ENCODE peak calls at places on chromosomes 4 and X, in nine cellular contexts. One of them, this sample, is unnamed.

GRCh38 chr4:67765401-67765800 is 11.2 kb upstream of the GNRHR start:
- DNase-seq in stimulated activated CD4-positive, alpha-beta T cell treated with anti-CD3 and anti-CD28 coated beads, Interleukin-1b, Interleukin-23, amount 100 ng/mL, for 48 hours: no peak
- DNase-seq in T-cell: no peak
- DNase-seq in GM12865: no peak
- DNase-seq in AG09319: no peak
- DNase-seq in AG09309: no peak
- DNase-seq in posterior cingulate gyrus: no peak
- DNase-seq in HEK293T: no peak
- DNase-seq in HTR-8/SVneo: no peak
- DNase-seq in this sample: no peak

GRCh38 chr4:17535906-17536305 is 20.9 kb downstream of the CLRN2 start:
- DNase-seq in HTR-8/SVneo: no peak
- DNase-seq in T-cell: no peak
- DNase-seq in posterior cingulate gyrus: no peak
- DNase-seq in GM12865: peak; percentile 21
- DNase-seq in AG09309: no peak
- DNase-seq in AG09319: no peak
- DNase-seq in stimulated activated CD4-positive, alpha-beta T cell treated with anti-CD3 and anti-CD28 coated beads, Interleukin-1b, Interleukin-23, amount 100 ng/mL, for 48 hours: no peak
- DNase-seq in HEK293T: no peak
- DNase-seq in this sample: no peak

GRCh38 chr4:24537025-24537424 is 47.3 kb downstream of the DHX15 start:
- DNase-seq in stimulated activated CD4-positive, alpha-beta T cell treated with anti-CD3 and anti-CD28 coated beads, Interleukin-1b, Interleukin-23, amount 100 ng/mL, for 48 hours: no peak
- DNase-seq in GM12865: no peak
- DNase-seq in HEK293T: no peak
- DNase-seq in posterior cingulate gyrus: no peak
- DNase-seq in HTR-8/SVneo: no peak
- DNase-seq in AG09319: no peak
- DNase-seq in T-cell: no peak
- DNase-seq in AG09309: no peak
- DNase-seq in this sample: no peak

GRCh38 chr4:145482209-145483021 is 762 bp downstream of the SMAD1 start:
- DNase-seq in AG09309: peak; percentile 24
- DNase-seq in HEK293T: peak; percentile 55
- DNase-seq in posterior cingulate gyrus: peak; percentile 86
- DNase-seq in HTR-8/SVneo: peak; percentile 41
- DNase-seq in stimulated activated CD4-positive, alpha-beta T cell treated with anti-CD3 and anti-CD28 coated beads, Interleukin-1b, Interleukin-23, amount 100 ng/mL, for 48 hours: peak; percentile 73
- DNase-seq in AG09319: peak; percentile 41
- DNase-seq in GM12865: peak; percentile 68
- DNase-seq in T-cell: no peak
- DNase-seq in this sample: no peak

GRCh38 chr4:104416725-104417363 is 77.8 kb downstream of the CXXC4 start:
- DNase-seq in AG09319: no peak
- DNase-seq in posterior cingulate gyrus: no peak
- DNase-seq in HEK293T: no peak
- DNase-seq in AG09309: no peak
- DNase-seq in T-cell: no peak
- DNase-seq in stimulated activated CD4-positive, alpha-beta T cell treated with anti-CD3 and anti-CD28 coated beads, Interleukin-1b, Interleukin-23, amount 100 ng/mL, for 48 hours: no peak
- DNase-seq in HTR-8/SVneo: no peak
- DNase-seq in GM12865: no peak
- DNase-seq in this sample: no peak

GRCh38 chr4:31261632-31262031 is 541.5 kb downstream of the PCDH7 start:
- DNase-seq in T-cell: no peak
- DNase-seq in AG09319: no peak
- DNase-seq in HTR-8/SVneo: no peak
- DNase-seq in GM12865: no peak
- DNase-seq in HEK293T: no peak
- DNase-seq in posterior cingulate gyrus: no peak
- DNase-seq in stimulated activated CD4-positive, alpha-beta T cell treated with anti-CD3 and anti-CD28 coated beads, Interleukin-1b, Interleukin-23, amount 100 ng/mL, for 48 hours: no peak
- DNase-seq in AG09309: no peak
- DNase-seq in this sample: no peak

GRCh38 chr4:55549888-55550287 is 3.2 kb upstream of the CLOCK start:
- DNase-seq in stimulated activated CD4-positive, alpha-beta T cell treated with anti-CD3 and anti-CD28 coated beads, Interleukin-1b, Interleukin-23, amount 100 ng/mL, for 48 hours: no peak
- DNase-seq in posterior cingulate gyrus: no peak
- DNase-seq in GM12865: no peak
- DNase-seq in AG09309: peak; percentile 74
- DNase-seq in HEK293T: no peak
- DNase-seq in T-cell: no peak
- DNase-seq in HTR-8/SVneo: no peak
- DNase-seq in AG09319: no peak
- DNase-seq in this sample: no peak

GRCh38 chr4:124275-125081 is at the start of gene ZNF718:
- DNase-seq in T-cell: peak; percentile 86
- DNase-seq in AG09309: peak; percentile 90
- DNase-seq in posterior cingulate gyrus: peak; percentile 99
- DNase-seq in GM12865: peak; percentile 98
- DNase-seq in stimulated activated CD4-positive, alpha-beta T cell treated with anti-CD3 and anti-CD28 coated beads, Interleukin-1b, Interleukin-23, amount 100 ng/mL, for 48 hours: peak; percentile 95
- DNase-seq in HEK293T: no peak
- DNase-seq in HTR-8/SVneo: peak; percentile 94
- DNase-seq in AG09319: peak; percentile 92
- DNase-seq in this sample: peak; percentile 90

GRCh38 chrX:50905334-50905733 is 5.2 kb upstream of the BMP15 start:
- DNase-seq in posterior cingulate gyrus: no peak
- DNase-seq in HEK293T: no peak
- DNase-seq in HTR-8/SVneo: no peak
- DNase-seq in GM12865: peak; percentile 0
- DNase-seq in T-cell: no peak
- DNase-seq in AG09319: no peak
- DNase-seq in AG09309: no peak
- DNase-seq in stimulated activated CD4-positive, alpha-beta T cell treated with anti-CD3 and anti-CD28 coated beads, Interleukin-1b, Interleukin-23, amount 100 ng/mL, for 48 hours: peak; percentile 2
- DNase-seq in this sample: no peak

GRCh38 chr4:7411896-7412585 is 22.7 kb downstream of the PSAPL1 start:
- DNase-seq in HTR-8/SVneo: no peak
- DNase-seq in T-cell: no peak
- DNase-seq in AG09309: no peak
- DNase-seq in stimulated activated CD4-positive, alpha-beta T cell treated with anti-CD3 and anti-CD28 coated beads, Interleukin-1b, Interleukin-23, amount 100 ng/mL, for 48 hours: no peak
- DNase-seq in HEK293T: no peak
- DNase-seq in AG09319: no peak
- DNase-seq in posterior cingulate gyrus: peak; percentile 80
- DNase-seq in GM12865: no peak
- DNase-seq in this sample: no peak

This sample was measured in T follicular helper cell.